ENCODE peak calls at places on chromosomes 16 and 17, in six cellular contexts. K is A549; B is T-helper 9 cell; U is GM04504; N is stimulated activated CD4-positive, alpha-beta T cell treated with anti-CD3 and anti-CD28 coated beads, Interleukin-1b, Interleukin-23, amount 100 ng/mL, for 24 hours; S is SW 1271. F is an unnamed sample.

GRCh38 chr17:55158439-55158838 is 106.3 kb upstream of the HLF start:
- DNase-seq in N (no peak), S (peak; percentile 6), B (no peak), K (peak; percentile 10), U (no peak), F (no peak)

GRCh38 chr16:80285089-80285488 is 255.7 kb upstream of the DYNLRB2 start:
- DNase-seq in N (no peak), S (peak; percentile 67), U (peak; percentile 72), B (no peak), K (peak; percentile 42), F (no peak)

GRCh38 chr16:49453983-49454382 is 80.4 kb downstream of the C16orf78 start:
- DNase-seq in B (no peak), S (no peak), K (no peak), U (no peak), N (no peak), F (no peak)

GRCh38 chr17:40151414-40151955 is 11.1 kb downstream of the CASC3 start:
- DNase-seq in S (no peak), B (no peak), U (no peak), K (no peak), N (no peak), F (no peak)

GRCh38 chr16:58495861-58496331 is 4.0 kb upstream of the NDRG4 start:
- DNase-seq in U (no peak), S (no peak), K (no peak), B (no peak), N (no peak), F (no peak)

GRCh38 chr17:2598166-2598565 is 4.7 kb downstream of the PAFAH1B1 start:
- DNase-seq in U (peak; percentile 29), S (peak; percentile 19), K (no peak), B (no peak), N (no peak), F (no peak)

GRCh38 chr16:31157136-31157535 is 7.3 kb upstream of the PRSS36 start:
- DNase-seq in K (no peak), N (no peak), U (no peak), S (no peak), B (no peak), F (no peak)

GRCh38 chr17:60573139-60573975 is 26.6 kb upstream of the PPM1D start:
- DNase-seq in U (no peak), B (no peak), S (no peak), N (no peak), K (no peak), F (no peak)

GRCh38 chr16:66849021-66849420 is 4.8 kb downstream of the CA7 start:
- DNase-seq in N (no peak), K (no peak), U (no peak), S (no peak), B (no peak), F (no peak)

GRCh38 chr17:50365649-50366393 is 7.2 kb downstream of the MRPL27 start:
- DNase-seq in B (no peak), S (no peak), N (no peak), U (no peak), K (no peak), F (no peak)

GRCh38 chr16:4623593-4623992 is 1.0 kb upstream of the MGRN1 start:
- DNase-seq in S (no peak), K (no peak), N (no peak), U (no peak), B (no peak), F (no peak)

GRCh38 chr17:81251943-81252301 is 12.8 kb downstream of the NDUFAF8 start:
- DNase-seq in K (no peak), B (no peak), U (no peak), N (no peak), S (no peak), F (no peak)

GRCh38 chr17:38636054-38636453 is 30.3 kb upstream of the SRCIN1 start:
- DNase-seq in S (no peak), K (no peak), N (no peak), U (no peak), B (no peak), F (no peak)

GRCh38 chr17:60169921-60170817 is 20.4 kb downstream of the CA4 start:
- DNase-seq in K (no peak), S (no peak), N (no peak), U (no peak), B (no peak), F (no peak)

GRCh38 chr17:41982026-41982989 is 15.7 kb downstream of the CNP start:
- DNase-seq in B (no peak), U (no peak), N (no peak), K (no peak), S (no peak), F (no peak)

GRCh38 chr17:74210191-74211140 is 2.9 kb upstream of the TTYH2 start:
- DNase-seq in U (no peak), N (peak; percentile 69), K (peak; percentile 69), S (peak; percentile 68), B (peak; percentile 76), F (peak; percentile 74)

GRCh38 chr17:81034168-81034777 is 678 bp upstream of the BAIAP2 start:
- DNase-seq in U (no peak), S (no peak), K (no peak), N (no peak), B (no peak), F (no peak)

GRCh38 chr17:57599271-57600045 is 145.6 kb downstream of the CCDC182 start:
- DNase-seq in K (no peak), U (no peak), B (no peak), N (no peak), S (no peak), F (no peak)

GRCh38 chr16:68972720-68973119 is 129.4 kb downstream of the TANGO6 start:
- DNase-seq in U (no peak), S (peak; percentile 6), N (no peak), B (no peak), K (peak; percentile 71), F (no peak)

GRCh38 chr17:40485851-40486512 is 15.4 kb downstream of the TNS4 start:
- DNase-seq in S (peak; percentile 94), U (peak; percentile 97), N (no peak), B (no peak), K (peak; percentile 99), F (no peak)

GRCh38 chr17:2058521-2059124 is 3.7 kb downstream of the HIC1 start:
- DNase-seq in K (peak; percentile 80), S (no peak), B (peak; percentile 64), N (no peak), U (no peak), F (peak; percentile 88)

GRCh38 chr16:22278841-22279240 is 18.4 kb upstream of the POLR3E start:
- DNase-seq in U (no peak), N (no peak), B (no peak), S (no peak), K (no peak), F (no peak)

GRCh38 chr17:51351890-51352289 is 91.5 kb downstream of the UTP18 start:
- DNase-seq in B (no peak), U (peak; percentile 6), S (no peak), N (no peak), K (no peak), F (no peak)

GRCh38 chr16:83245061-83245460 is 562.7 kb upstream of the HSBP1 start:
- DNase-seq in K (no peak), B (no peak), N (no peak), U (no peak), S (no peak), F (no peak)

GRCh38 chr16:89046491-89046890 is 47.2 kb upstream of the ACSF3 start:
- DNase-seq in N (no peak), B (no peak), S (no peak), K (no peak), U (no peak), F (no peak)

GRCh38 chr17:17511971-17512858 is 16.0 kb upstream of the RASD1 start:
- DNase-seq in K (peak; percentile 39), N (no peak), U (peak; percentile 83), S (no peak), B (no peak), F (peak; percentile 52)

GRCh38 chr16:23408242-23409201 is 44.5 kb downstream of the COG7 start:
- DNase-seq in N (no peak), U (peak; percentile 64), K (peak; percentile 34), B (no peak), S (no peak), F (no peak)

GRCh38 chr16:52964290-52964689 is 88.4 kb downstream of the CHD9NB start:
- DNase-seq in B (no peak), U (no peak), N (no peak), K (no peak), S (no peak), F (no peak)

GRCh38 chr16:4704491-4704890 is 11.1 kb downstream of the NUDT16L1 start:
- DNase-seq in B (no peak), K (no peak), S (no peak), U (no peak), N (no peak), F (no peak)

GRCh38 chr16:59993101-59993500 is 1259.0 kb upstream of the GOT2 start:
- DNase-seq in N (no peak), K (peak; percentile 51), S (no peak), U (no peak), B (no peak), F (peak; percentile 65)

GRCh38 chr16:10338426-10338825 is 47.4 kb upstream of the ATF7IP2 start:
- DNase-seq in U (no peak), S (no peak), K (no peak), N (no peak), B (no peak), F (no peak)